ENCODE peak calls at places on chromosome 11, in six cellular contexts. One of them, this sample, is unnamed.

GRCh38 chr11:33997473-33998347 is 53.8 kb upstream of the CAPRIN1 start:
- DNase-seq in HL-60: no peak
- DNase-seq in Calu3: peak
- DNase-seq in neural crest cell: no peak
- DNase-seq in H9: no peak
- DNase-seq in bronchial epithelial cell: peak
- DNase-seq in this sample: peak

GRCh38 chr11:70098936-70099335 is 20.8 kb downstream of the ANO1 start:
- DNase-seq in HL-60: no peak
- DNase-seq in Calu3: no peak
- DNase-seq in bronchial epithelial cell: no peak
- DNase-seq in neural crest cell: no peak
- DNase-seq in H9: no peak
- DNase-seq in this sample: no peak

GRCh38 chr11:47387944-47388696 is 9.8 kb upstream of the SPI1 start:
- DNase-seq in H9: no peak
- DNase-seq in bronchial epithelial cell: no peak
- DNase-seq in Calu3: no peak
- DNase-seq in HL-60: peak
- DNase-seq in neural crest cell: no peak
- DNase-seq in this sample: no peak

GRCh38 chr11:131246156-131246555 is 124.3 kb upstream of the NTM start:
- DNase-seq in Calu3: no peak
- DNase-seq in H9: no peak
- DNase-seq in HL-60: no peak
- DNase-seq in bronchial epithelial cell: no peak
- DNase-seq in neural crest cell: no peak
- DNase-seq in this sample: no peak

GRCh38 chr11:114132944-114133394 is 73.5 kb downstream of the ZBTB16 start:
- DNase-seq in neural crest cell: no peak
- DNase-seq in H9: no peak
- DNase-seq in Calu3: no peak
- DNase-seq in HL-60: no peak
- DNase-seq in bronchial epithelial cell: no peak
- DNase-seq in this sample: peak

GRCh38 chr11:80495116-80495515 is 1054.3 kb upstream of the TENM4 start:
- DNase-seq in H9: no peak
- DNase-seq in Calu3: no peak
- DNase-seq in bronchial epithelial cell: peak
- DNase-seq in neural crest cell: no peak
- DNase-seq in HL-60: no peak
- DNase-seq in this sample: peak

GRCh38 chr11:123063396-123064267 is 1.7 kb upstream of the HSPA8 start:
- DNase-seq in HL-60: peak
- DNase-seq in neural crest cell: no peak
- DNase-seq in bronchial epithelial cell: peak
- DNase-seq in Calu3: peak
- DNase-seq in H9: no peak
- DNase-seq in this sample: peak

GRCh38 chr11:111829185-111829968 is 42.0 kb downstream of the ALG9 start:
- DNase-seq in HL-60: no peak
- DNase-seq in bronchial epithelial cell: no peak
- DNase-seq in Calu3: no peak
- DNase-seq in H9: no peak
- DNase-seq in neural crest cell: no peak
- DNase-seq in this sample: no peak

GRCh38 chr11:10606536-10607208 is 38.2 kb upstream of the LYVE1 start:
- DNase-seq in Calu3: no peak
- DNase-seq in neural crest cell: no peak
- DNase-seq in H9: no peak
- DNase-seq in HL-60: peak
- DNase-seq in bronchial epithelial cell: peak
- DNase-seq in this sample: peak

GRCh38 chr11:34356576-34356917 is 1.3 kb downstream of the ABTB2 start:
- DNase-seq in H9: peak
- DNase-seq in neural crest cell: peak
- DNase-seq in bronchial epithelial cell: no peak
- DNase-seq in Calu3: peak
- DNase-seq in HL-60: no peak
- DNase-seq in this sample: no peak

GRCh38 chr11:97111559-97111958 is 721.7 kb downstream of the JRKL start:
- DNase-seq in neural crest cell: no peak
- DNase-seq in HL-60: no peak
- DNase-seq in bronchial epithelial cell: no peak
- DNase-seq in Calu3: no peak
- DNase-seq in H9: no peak
- DNase-seq in this sample: no peak

GRCh38 chr11:94557391-94557790 is 9.8 kb upstream of the PIWIL4 start:
- DNase-seq in HL-60: no peak
- DNase-seq in H9: no peak
- DNase-seq in bronchial epithelial cell: no peak
- DNase-seq in neural crest cell: no peak
- DNase-seq in Calu3: no peak
- DNase-seq in this sample: no peak

GRCh38 chr11:28835790-28836189 is 727.6 kb downstream of the METTL15 start:
- DNase-seq in Calu3: peak
- DNase-seq in bronchial epithelial cell: peak
- DNase-seq in neural crest cell: no peak
- DNase-seq in HL-60: no peak
- DNase-seq in H9: no peak
- DNase-seq in this sample: peak

GRCh38 chr11:94127632-94128031 is 1.0 kb upstream of the PANX1 start:
- DNase-seq in H9: no peak
- DNase-seq in HL-60: no peak
- DNase-seq in Calu3: no peak
- DNase-seq in neural crest cell: no peak
- DNase-seq in bronchial epithelial cell: no peak
- DNase-seq in this sample: no peak

GRCh38 chr11:94150056-94150455 is 21.4 kb downstream of the PANX1 start:
- DNase-seq in H9: no peak
- DNase-seq in HL-60: no peak
- DNase-seq in bronchial epithelial cell: peak
- DNase-seq in Calu3: no peak
- DNase-seq in neural crest cell: no peak
- DNase-seq in this sample: peak

GRCh38 chr11:24623121-24623520 is 126.3 kb downstream of the LUZP2 start:
- DNase-seq in neural crest cell: no peak
- DNase-seq in bronchial epithelial cell: no peak
- DNase-seq in Calu3: no peak
- DNase-seq in H9: no peak
- DNase-seq in HL-60: no peak
- DNase-seq in this sample: no peak

GRCh38 chr11:35418282-35418846 is 994 bp downstream of the SLC1A2 start:
- DNase-seq in H9: peak
- DNase-seq in bronchial epithelial cell: no peak
- DNase-seq in HL-60: no peak
- DNase-seq in Calu3: peak
- DNase-seq in neural crest cell: no peak
- DNase-seq in this sample: no peak

GRCh38 chr11:90254065-90254464 is 31.2 kb upstream of the CHORDC1 start:
- DNase-seq in neural crest cell: no peak
- DNase-seq in H9: no peak
- DNase-seq in Calu3: no peak
- DNase-seq in HL-60: no peak
- DNase-seq in bronchial epithelial cell: no peak
- DNase-seq in this sample: no peak

GRCh38 chr11:128632151-128632791 is 44.9 kb upstream of the ETS1 start:
- DNase-seq in bronchial epithelial cell: peak
- DNase-seq in Calu3: peak
- DNase-seq in neural crest cell: peak
- DNase-seq in H9: peak
- DNase-seq in HL-60: peak
- DNase-seq in this sample: peak

GRCh38 chr11:59698506-59698905 is 15.1 kb downstream of the OR10V1 start:
- DNase-seq in HL-60: no peak
- DNase-seq in H9: no peak
- DNase-seq in Calu3: no peak
- DNase-seq in neural crest cell: no peak
- DNase-seq in bronchial epithelial cell: no peak
- DNase-seq in this sample: no peak

GRCh38 chr11:125934473-125934872 is 11.4 kb upstream of the VSIG10L2 start:
- DNase-seq in H9: no peak
- DNase-seq in bronchial epithelial cell: no peak
- DNase-seq in neural crest cell: no peak
- DNase-seq in HL-60: no peak
- DNase-seq in Calu3: no peak
- DNase-seq in this sample: no peak

GRCh38 chr11:100928426-100928825 is 201.2 kb downstream of the PGR start:
- DNase-seq in neural crest cell: no peak
- DNase-seq in Calu3: no peak
- DNase-seq in bronchial epithelial cell: peak
- DNase-seq in H9: no peak
- DNase-seq in HL-60: no peak
- DNase-seq in this sample: no peak

GRCh38 chr11:18352581-18352980 is 30.2 kb downstream of the GTF2H1 start:
- DNase-seq in H9: no peak
- DNase-seq in Calu3: no peak
- DNase-seq in HL-60: no peak
- DNase-seq in bronchial epithelial cell: peak
- DNase-seq in neural crest cell: no peak
- DNase-seq in this sample: peak

GRCh38 chr11:96092511-96092910 is 168.6 kb upstream of the MTMR2 start:
- DNase-seq in H9: no peak
- DNase-seq in HL-60: no peak
- DNase-seq in Calu3: no peak
- DNase-seq in bronchial epithelial cell: no peak
- DNase-seq in neural crest cell: no peak
- DNase-seq in this sample: no peak

GRCh38 chr11:96073536-96073935 is 149.6 kb upstream of the MTMR2 start:
- DNase-seq in Calu3: peak
- DNase-seq in bronchial epithelial cell: no peak
- DNase-seq in neural crest cell: no peak
- DNase-seq in H9: no peak
- DNase-seq in HL-60: no peak
- DNase-seq in this sample: no peak

GRCh38 chr11:125519865-125520834 is 24.1 kb upstream of the FEZ1 start:
- DNase-seq in H9: no peak
- DNase-seq in Calu3: no peak
- DNase-seq in HL-60: no peak
- DNase-seq in neural crest cell: no peak
- DNase-seq in bronchial epithelial cell: no peak
- DNase-seq in this sample: no peak

GRCh38 chr11:71948314-71949027 is 19.6 kb downstream of the RNF121 start:
- DNase-seq in bronchial epithelial cell: no peak
- DNase-seq in Calu3: no peak
- DNase-seq in neural crest cell: no peak
- DNase-seq in HL-60: no peak
- DNase-seq in H9: no peak
- DNase-seq in this sample: no peak

GRCh38 chr11:61297741-61298140 is 2.6 kb upstream of the VWCE start:
- DNase-seq in HL-60: no peak
- DNase-seq in neural crest cell: no peak
- DNase-seq in Calu3: no peak
- DNase-seq in bronchial epithelial cell: peak
- DNase-seq in H9: no peak
- DNase-seq in this sample: peak

GRCh38 chr11:105903113-105903512 is 118.9 kb downstream of the MSANTD4 start:
- DNase-seq in H9: no peak
- DNase-seq in HL-60: no peak
- DNase-seq in bronchial epithelial cell: no peak
- DNase-seq in Calu3: no peak
- DNase-seq in neural crest cell: no peak
- DNase-seq in this sample: peak

GRCh38 chr11:1852885-1853284 is at the start of gene LSP1:
- DNase-seq in bronchial epithelial cell: no peak
- DNase-seq in Calu3: no peak
- DNase-seq in neural crest cell: no peak
- DNase-seq in HL-60: peak
- DNase-seq in H9: no peak
- DNase-seq in this sample: no peak
- TF ChIP-seq CTCF in bronchial epithelial cell: no peak
- TF ChIP-seq CTCF in Calu3: no peak
- TF ChIP-seq CTCF in neural crest cell: no peak
- TF ChIP-seq CTCF in HL-60: no peak
- TF ChIP-seq CTCF in H9: no peak
- TF ChIP-seq CTCF in this sample: no peak

DNA sequence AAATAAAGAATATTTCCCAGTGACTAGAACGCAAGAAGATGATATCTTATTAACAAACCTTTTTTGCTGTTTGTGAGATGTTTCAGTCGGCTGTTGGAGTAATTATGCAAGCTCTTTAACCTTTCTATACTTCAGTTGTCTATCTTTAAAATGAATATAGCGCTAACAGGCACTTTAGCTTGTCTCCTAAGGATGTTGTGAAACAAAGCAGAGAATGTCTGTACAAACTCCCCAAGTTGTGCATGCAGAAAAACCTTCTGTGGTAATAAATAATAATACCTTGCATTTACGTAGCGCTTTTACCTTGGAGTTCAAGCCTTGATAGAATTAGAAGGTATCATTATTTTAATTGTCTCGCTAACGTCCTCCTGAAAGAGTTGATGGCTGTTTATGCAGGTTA is 1.9 kb upstream of the KDM2A start:
- DNase-seq in HL-60: peak
- DNase-seq in neural crest cell: no peak
- DNase-seq in Calu3: no peak
- DNase-seq in H9: no peak
- DNase-seq in bronchial epithelial cell: no peak
- DNase-seq in this sample: no peak
- TF ChIP-seq CTCF in HL-60: no peak
- TF ChIP-seq CTCF in neural crest cell: no peak
- TF ChIP-seq CTCF in Calu3: no peak
- TF ChIP-seq CTCF in H9: no peak
- TF ChIP-seq CTCF in bronchial epithelial cell: no peak
- TF ChIP-seq CTCF in this sample: no peak

DNA sequence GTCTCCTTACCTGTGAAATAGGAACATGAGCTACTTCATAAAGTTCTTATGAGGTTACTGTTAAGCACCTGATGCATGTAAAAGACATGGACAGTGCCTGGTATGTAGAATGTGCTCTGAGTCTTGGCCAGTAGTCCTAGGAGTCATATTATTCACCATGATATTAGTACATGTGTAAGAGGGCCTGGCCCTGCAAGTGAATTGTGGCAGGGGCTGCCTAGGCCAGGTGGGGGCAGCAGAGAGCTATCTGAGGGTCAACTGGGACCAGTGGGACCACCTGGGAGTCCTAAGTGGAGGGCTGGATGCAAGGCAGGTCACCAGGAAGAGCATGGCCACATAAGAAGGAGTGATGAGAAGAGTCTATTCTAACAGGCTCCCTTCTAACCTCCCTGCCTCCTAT is 529.5 kb downstream of the SOX6 start:
- DNase-seq in H9: peak
- DNase-seq in HL-60: peak
- DNase-seq in Calu3: peak
- DNase-seq in bronchial epithelial cell: peak
- DNase-seq in neural crest cell: peak
- DNase-seq in this sample: peak
- TF ChIP-seq CTCF in H9: peak
- TF ChIP-seq CTCF in HL-60: peak
- TF ChIP-seq CTCF in Calu3: peak
- TF ChIP-seq CTCF in bronchial epithelial cell: peak
- TF ChIP-seq CTCF in neural crest cell: peak
- TF ChIP-seq CTCF in this sample: peak

GRCh38 chr11:65726660-65727059 is 6.1 kb upstream of the RNASEH2C start:
- DNase-seq in H9: no peak
- DNase-seq in HL-60: peak
- DNase-seq in bronchial epithelial cell: no peak
- DNase-seq in Calu3: no peak
- DNase-seq in neural crest cell: no peak
- DNase-seq in this sample: no peak
- TF ChIP-seq CTCF in H9: peak
- TF ChIP-seq CTCF in HL-60: no peak
- TF ChIP-seq CTCF in bronchial epithelial cell: no peak
- TF ChIP-seq CTCF in Calu3: no peak
- TF ChIP-seq CTCF in neural crest cell: no peak
- TF ChIP-seq CTCF in this sample: no peak

This sample was measured in MCF 10A.